ENCODE peak calls at places on chromosome 3, in seven cellular contexts. One of them, this sample, is unnamed.

GRCh38 chr3:111151438-111151837 is 79.8 kb downstream of the NECTIN3 start:
- DNase-seq in neuronal stem cell: no peak
- DNase-seq in IMR-90: peak
- DNase-seq in trophoblast cell: peak
- DNase-seq in mesendoderm: peak
- DNase-seq in H1: no peak
- DNase-seq in mesenchymal stem cell: peak
- DNase-seq in this sample: no peak

GRCh38 chr3:190325923-190326322 is 3.7 kb upstream of the CLDN1 start:
- DNase-seq in H1: no peak
- DNase-seq in IMR-90: peak
- DNase-seq in mesenchymal stem cell: peak
- DNase-seq in mesendoderm: no peak
- DNase-seq in trophoblast cell: no peak
- DNase-seq in neuronal stem cell: no peak
- DNase-seq in this sample: no peak

GRCh38 chr3:156997351-156997750 is 162.6 kb downstream of the CCNL1 start:
- DNase-seq in trophoblast cell: no peak
- DNase-seq in mesenchymal stem cell: no peak
- DNase-seq in IMR-90: no peak
- DNase-seq in mesendoderm: no peak
- DNase-seq in H1: no peak
- DNase-seq in neuronal stem cell: no peak
- DNase-seq in this sample: no peak

GRCh38 chr3:15154326-15154725 is 51.7 kb upstream of the CAPN7 start:
- DNase-seq in mesenchymal stem cell: peak
- DNase-seq in mesendoderm: no peak
- DNase-seq in trophoblast cell: no peak
- DNase-seq in IMR-90: no peak
- DNase-seq in neuronal stem cell: no peak
- DNase-seq in H1: no peak
- DNase-seq in this sample: no peak

GRCh38 chr3:112233083-112233482 is 60.9 kb downstream of the SLC9C1 start:
- DNase-seq in neuronal stem cell: no peak
- DNase-seq in H1: no peak
- DNase-seq in trophoblast cell: no peak
- DNase-seq in IMR-90: no peak
- DNase-seq in mesenchymal stem cell: no peak
- DNase-seq in mesendoderm: no peak
- DNase-seq in this sample: no peak

GRCh38 chr3:168424059-168424765 is 328.5 kb upstream of the GOLIM4 start:
- DNase-seq in neuronal stem cell: no peak
- DNase-seq in mesenchymal stem cell: peak
- DNase-seq in trophoblast cell: peak
- DNase-seq in mesendoderm: no peak
- DNase-seq in IMR-90: peak
- DNase-seq in H1: no peak
- DNase-seq in this sample: no peak

GRCh38 chr3:121985841-121986240 is 36.2 kb downstream of the ILDR1 start:
- DNase-seq in mesendoderm: no peak
- DNase-seq in H1: no peak
- DNase-seq in trophoblast cell: no peak
- DNase-seq in neuronal stem cell: peak
- DNase-seq in IMR-90: no peak
- DNase-seq in mesenchymal stem cell: no peak
- DNase-seq in this sample: no peak

GRCh38 chr3:59541352-59541751 is 491.5 kb upstream of the CFAP20DC start:
- DNase-seq in trophoblast cell: no peak
- DNase-seq in mesenchymal stem cell: no peak
- DNase-seq in H1: no peak
- DNase-seq in IMR-90: no peak
- DNase-seq in neuronal stem cell: no peak
- DNase-seq in mesendoderm: no peak
- DNase-seq in this sample: no peak

GRCh38 chr3:160232014-160232413 is 6.8 kb downstream of the C3orf80 start:
- DNase-seq in mesenchymal stem cell: no peak
- DNase-seq in trophoblast cell: no peak
- DNase-seq in neuronal stem cell: no peak
- DNase-seq in H1: no peak
- DNase-seq in IMR-90: no peak
- DNase-seq in mesendoderm: no peak
- DNase-seq in this sample: no peak

GRCh38 chr3:4950948-4951347 is 28.3 kb upstream of the BHLHE40 start:
- DNase-seq in IMR-90: no peak
- DNase-seq in trophoblast cell: no peak
- DNase-seq in neuronal stem cell: no peak
- DNase-seq in H1: no peak
- DNase-seq in mesenchymal stem cell: no peak
- DNase-seq in mesendoderm: no peak
- DNase-seq in this sample: no peak

GRCh38 chr3:160460033-160460432 is 10.4 kb upstream of the TRIM59 start:
- DNase-seq in H1: no peak
- DNase-seq in trophoblast cell: no peak
- DNase-seq in neuronal stem cell: no peak
- DNase-seq in IMR-90: no peak
- DNase-seq in mesenchymal stem cell: no peak
- DNase-seq in mesendoderm: no peak
- DNase-seq in this sample: no peak

GRCh38 chr3:197533396-197534347 is 22.1 kb downstream of the BDH1 start:
- DNase-seq in trophoblast cell: no peak
- DNase-seq in mesenchymal stem cell: no peak
- DNase-seq in mesendoderm: no peak
- DNase-seq in H1: peak
- DNase-seq in neuronal stem cell: no peak
- DNase-seq in IMR-90: no peak
- DNase-seq in this sample: no peak

GRCh38 chr3:73433681-73434080 is 191.1 kb downstream of the PDZRN3 start:
- DNase-seq in mesendoderm: no peak
- DNase-seq in H1: no peak
- DNase-seq in neuronal stem cell: no peak
- DNase-seq in IMR-90: peak
- DNase-seq in trophoblast cell: no peak
- DNase-seq in mesenchymal stem cell: peak
- DNase-seq in this sample: no peak

DNA sequence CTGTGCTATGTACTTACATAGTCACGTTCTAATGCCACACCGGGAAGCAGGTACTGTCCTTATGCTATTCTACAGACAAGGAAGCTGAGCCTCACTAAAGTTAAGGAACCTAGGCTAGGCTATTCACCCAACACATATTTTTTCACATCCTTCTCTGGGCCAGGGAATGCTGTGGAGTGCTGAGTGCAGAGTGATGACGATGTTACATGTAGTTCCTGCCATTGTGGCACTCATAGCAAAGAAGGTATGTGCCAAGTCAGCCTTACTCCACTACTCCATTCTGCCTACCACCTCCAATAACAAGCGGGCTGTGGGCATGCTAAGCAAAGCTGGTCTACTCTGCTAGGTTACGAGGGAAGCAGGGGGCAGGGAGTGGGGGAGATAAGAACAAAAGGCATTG is 69.8 kb upstream of the SLC25A26 start:
- DNase-seq in mesenchymal stem cell: no peak
- DNase-seq in mesendoderm: no peak
- DNase-seq in IMR-90: no peak
- DNase-seq in trophoblast cell: no peak
- DNase-seq in neuronal stem cell: no peak
- DNase-seq in H1: no peak
- DNase-seq in this sample: no peak
- H2AK5ac ChIP-seq in mesenchymal stem cell: no peak
- H2AK5ac ChIP-seq in mesendoderm: no peak
- H2AK5ac ChIP-seq in IMR-90: no peak
- H2AK5ac ChIP-seq in trophoblast cell: no peak
- H2AK5ac ChIP-seq in neuronal stem cell: no peak
- H2AK5ac ChIP-seq in H1: no peak
- H2AK5ac ChIP-seq in this sample: no peak

DNA sequence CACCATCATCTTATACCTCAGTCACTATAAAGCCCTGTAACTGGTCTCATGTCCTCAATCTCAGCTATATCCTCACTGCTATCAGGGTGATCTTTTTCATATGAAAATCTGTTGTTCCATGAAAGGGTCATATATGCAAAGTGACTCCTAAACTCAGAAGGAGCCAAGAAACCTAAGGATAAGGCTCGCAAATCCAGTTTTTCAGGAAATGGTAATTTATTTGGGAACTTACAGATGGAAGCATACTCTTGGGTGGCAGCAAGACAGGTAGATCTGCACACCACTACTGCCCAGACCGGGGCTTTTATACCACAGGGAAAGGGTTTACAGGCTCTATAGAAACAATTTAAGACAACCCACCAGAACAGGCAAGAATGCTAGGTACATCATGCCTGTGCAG is 272.3 kb downstream of the UBE2E2 start:
- DNase-seq in neuronal stem cell: no peak
- DNase-seq in mesendoderm: no peak
- DNase-seq in IMR-90: no peak
- DNase-seq in mesenchymal stem cell: no peak
- DNase-seq in trophoblast cell: no peak
- DNase-seq in H1: no peak
- DNase-seq in this sample: no peak
- H3K23ac ChIP-seq in neuronal stem cell: no peak
- H3K23ac ChIP-seq in mesendoderm: no peak
- H3K23ac ChIP-seq in IMR-90: no peak
- H3K23ac ChIP-seq in mesenchymal stem cell: no peak
- H3K23ac ChIP-seq in trophoblast cell: no peak
- H3K23ac ChIP-seq in H1: no peak
- H3K23ac ChIP-seq in this sample: no peak

GRCh38 chr3:81097894-81098293 is 663.6 kb downstream of the GBE1 start:
- DNase-seq in trophoblast cell: no peak
- DNase-seq in neuronal stem cell: no peak
- DNase-seq in mesenchymal stem cell: no peak
- DNase-seq in IMR-90: no peak
- DNase-seq in mesendoderm: no peak
- DNase-seq in H1: no peak
- DNase-seq in this sample: no peak
- H2AK5ac ChIP-seq in trophoblast cell: no peak
- H2AK5ac ChIP-seq in neuronal stem cell: no peak
- H2AK5ac ChIP-seq in mesenchymal stem cell: no peak
- H2AK5ac ChIP-seq in IMR-90: no peak
- H2AK5ac ChIP-seq in mesendoderm: no peak
- H2AK5ac ChIP-seq in H1: no peak
- H2AK5ac ChIP-seq in this sample: no peak

DNA sequence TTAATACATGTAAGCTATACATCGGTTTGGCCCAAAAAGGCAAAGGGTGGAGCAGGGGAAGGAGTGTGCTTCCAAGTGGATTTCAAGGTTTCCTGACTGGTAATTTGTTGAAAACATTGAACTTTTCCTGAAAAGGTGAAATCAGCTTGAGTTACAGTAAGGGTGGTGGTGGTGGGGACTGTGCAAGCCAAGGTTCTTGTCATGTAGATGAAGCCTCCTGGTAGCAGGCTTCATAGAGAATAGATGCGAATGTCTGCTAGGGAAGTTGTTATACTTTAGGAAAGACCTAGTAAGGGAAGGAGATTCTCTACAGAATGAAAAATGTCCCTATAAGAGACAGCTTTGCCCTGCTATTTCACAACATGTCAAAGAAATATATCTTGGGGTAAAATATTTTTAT is 528.2 kb upstream of the CBLB start:
- DNase-seq in H1: no peak
- DNase-seq in trophoblast cell: no peak
- DNase-seq in mesenchymal stem cell: no peak
- DNase-seq in neuronal stem cell: no peak
- DNase-seq in IMR-90: no peak
- DNase-seq in mesendoderm: no peak
- DNase-seq in this sample: peak
- H3K23ac ChIP-seq in H1: no peak
- H3K23ac ChIP-seq in trophoblast cell: no peak
- H3K23ac ChIP-seq in mesenchymal stem cell: no peak
- H3K23ac ChIP-seq in neuronal stem cell: no peak
- H3K23ac ChIP-seq in IMR-90: no peak
- H3K23ac ChIP-seq in mesendoderm: no peak
- H3K23ac ChIP-seq in this sample: no peak

DNA sequence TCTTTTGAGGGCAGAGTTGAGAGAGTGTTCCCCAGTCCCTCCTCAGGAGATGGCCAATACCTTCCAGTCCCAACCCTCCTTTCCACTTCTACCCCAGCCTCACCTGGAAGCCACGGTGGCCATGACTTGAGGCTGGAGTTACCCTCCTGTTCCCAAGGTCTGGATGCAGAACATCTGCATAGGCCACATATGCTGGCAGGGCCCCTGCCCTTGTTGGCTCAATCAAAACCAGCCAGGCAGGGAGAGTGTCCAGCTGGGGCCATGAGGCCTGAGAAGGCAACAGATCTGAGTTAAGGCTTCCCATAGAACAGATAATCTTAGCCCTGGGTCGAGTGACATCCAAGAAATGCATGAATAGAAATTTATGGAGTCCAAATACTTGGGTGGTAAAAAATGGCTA is 23.6 kb upstream of the VIPR1 start:
- DNase-seq in H1: no peak
- DNase-seq in mesendoderm: no peak
- DNase-seq in mesenchymal stem cell: no peak
- DNase-seq in IMR-90: no peak
- DNase-seq in neuronal stem cell: no peak
- DNase-seq in trophoblast cell: no peak
- DNase-seq in this sample: no peak
- H2AK5ac ChIP-seq in H1: no peak
- H2AK5ac ChIP-seq in mesendoderm: no peak
- H2AK5ac ChIP-seq in mesenchymal stem cell: no peak
- H2AK5ac ChIP-seq in IMR-90: no peak
- H2AK5ac ChIP-seq in neuronal stem cell: no peak
- H2AK5ac ChIP-seq in trophoblast cell: no peak
- H2AK5ac ChIP-seq in this sample: no peak

GRCh38 chr3:172770382-172770781 is 19.9 kb downstream of the ECT2 start:
- DNase-seq in mesendoderm: no peak
- DNase-seq in H1: no peak
- DNase-seq in mesenchymal stem cell: no peak
- DNase-seq in neuronal stem cell: no peak
- DNase-seq in trophoblast cell: no peak
- DNase-seq in IMR-90: no peak
- DNase-seq in this sample: no peak

GRCh38 chr3:172777901-172778300 is 27.4 kb downstream of the ECT2 start:
- DNase-seq in H1: no peak
- DNase-seq in neuronal stem cell: no peak
- DNase-seq in IMR-90: no peak
- DNase-seq in mesenchymal stem cell: peak
- DNase-seq in mesendoderm: no peak
- DNase-seq in trophoblast cell: no peak
- DNase-seq in this sample: no peak

GRCh38 chr3:172771672-172772071 is 21.1 kb downstream of the ECT2 start:
- DNase-seq in trophoblast cell: no peak
- DNase-seq in neuronal stem cell: no peak
- DNase-seq in mesendoderm: no peak
- DNase-seq in IMR-90: no peak
- DNase-seq in mesenchymal stem cell: no peak
- DNase-seq in H1: no peak
- DNase-seq in this sample: no peak

GRCh38 chr3:172776049-172776717 is 25.7 kb downstream of the ECT2 start:
- DNase-seq in mesendoderm: no peak
- DNase-seq in neuronal stem cell: no peak
- DNase-seq in H1: no peak
- DNase-seq in IMR-90: peak
- DNase-seq in trophoblast cell: no peak
- DNase-seq in mesenchymal stem cell: peak
- DNase-seq in this sample: no peak
- H3K23ac ChIP-seq in mesendoderm: no peak
- H3K23ac ChIP-seq in neuronal stem cell: no peak
- H3K23ac ChIP-seq in H1: no peak
- H3K23ac ChIP-seq in IMR-90: no peak
- H3K23ac ChIP-seq in trophoblast cell: no peak
- H3K23ac ChIP-seq in mesenchymal stem cell: no peak
- H3K23ac ChIP-seq in this sample: no peak

This sample was measured in H9.